ENCODE peak calls at places on chromosomes 7 and 10, in four cellular contexts. J is astrocyte of the spinal cord, Q is endothelial cell of umbilical vein, H is lower lobe of right lung. T is an unnamed sample.

GRCh38 chr10:3886191-3886590 is 101.2 kb upstream of the KLF6 start:
- DNase-seq in J (peak; percentile 77), Q (no peak), H (no peak), T (peak; percentile 75)

GRCh38 chr10:122475581-122475980 is 14.2 kb downstream of the HTRA1 start:
- DNase-seq in J (peak; percentile 44), Q (no peak), H (no peak), T (no peak)

GRCh38 chr7:120226188-120226587 is 46.8 kb upstream of the KCND2 start:
- DNase-seq in J (no peak), Q (no peak), H (no peak), T (no peak)

GRCh38 chr10:86289577-86289868 is 77.1 kb downstream of the GRID1 start:
- DNase-seq in J (no peak), Q (no peak), H (no peak), T (no peak)

GRCh38 chr7:94580601-94581000 is 71.0 kb downstream of the CASD1 start:
- DNase-seq in J (peak; percentile 8), Q (no peak), H (no peak), T (no peak)

GRCh38 chr10:66931949-66932343 is 6.1 kb downstream of the LRRTM3 start:
- DNase-seq in J (no peak), Q (no peak), H (no peak), T (no peak)

GRCh38 chr7:139482662-139483466 is 609 bp downstream of the KLRG2 start:
- DNase-seq in J (no peak), Q (no peak), H (peak; percentile 52), T (peak; percentile 29)

GRCh38 chr10:22630229-22631174 is 83.9 kb downstream of the PIP4K2A start:
- DNase-seq in J (peak; percentile 44), Q (no peak), H (no peak), T (peak; percentile 56)

GRCh38 chr7:99002146-99002826 is 124.0 kb downstream of the TRRAP start:
- DNase-seq in J (no peak), Q (no peak), H (no peak), T (no peak)